ENCODE peak calls at places on chromosomes 13 and 19, in four cellular contexts. M is H1, I is K562, Y is HepG2. T is an unnamed sample.

GRCh38 chr19:19261350-19262189 is 11.5 kb downstream of the TM6SF2 start:
- DNase-seq in M (peak), I (peak), Y (no peak), T (no peak)

GRCh38 chr13:101144808-101145419 is 271.4 kb downstream of the NALCN start:
- DNase-seq in M (no peak), I (peak), Y (peak), T (no peak)

GRCh38 chr13:19117913-19118739 is 63.5 kb downstream of the TUBA3C start:
- DNase-seq in M (no peak), I (peak), Y (no peak), T (no peak)

GRCh38 chr13:114027826-114028225 is 54.0 kb upstream of the C13orf46 start:
- DNase-seq in M (no peak), I (no peak), Y (no peak), T (no peak)

GRCh38 chr19:16115309-16116039 is 3.8 kb downstream of the RAB8A start:
- DNase-seq in M (no peak), I (no peak), Y (no peak), T (no peak)

GRCh38 chr19:41595890-41596280 is 19.9 kb downstream of the CEACAM21 start:
- DNase-seq in M (no peak), I (no peak), Y (no peak), T (no peak)

GRCh38 chr19:15279326-15279904 is 47.2 kb upstream of the EPHX3 start:
- DNase-seq in M (no peak), I (no peak), Y (no peak), T (no peak)

GRCh38 chr13:67048084-67048792 is 181.9 kb downstream of the PCDH9 start:
- DNase-seq in M (no peak), I (no peak), Y (no peak), T (no peak)

GRCh38 chr19:57302020-57302465 is 18.2 kb upstream of the ZNF543 start:
- DNase-seq in M (no peak), I (no peak), Y (no peak), T (no peak)

GRCh38 chr19:42122691-42123607 is 9.3 kb downstream of the POU2F2 start:
- DNase-seq in M (no peak), I (no peak), Y (no peak), T (no peak)

GRCh38 chr19:45152504-45153338 is 8.1 kb downstream of the NKPD1 start:
- DNase-seq in M (no peak), I (no peak), Y (no peak), T (no peak)

GRCh38 chr19:7926021-7926726 is at the start of gene CTXN1:
- DNase-seq in M (no peak), I (peak), Y (no peak), T (peak)

GRCh38 chr19:9782282-9782681 is 13.7 kb upstream of the ZNF846 start:
- DNase-seq in M (no peak), I (no peak), Y (no peak), T (no peak)

GRCh38 chr13:36244073-36244472 is 29.7 kb upstream of the SOHLH2 start:
- DNase-seq in M (no peak), I (no peak), Y (no peak), T (no peak)

GRCh38 chr13:98962901-98963594 is 14.8 kb downstream of the DOCK9 start:
- DNase-seq in M (no peak), I (no peak), Y (no peak), T (no peak)

GRCh38 chr13:49305824-49306425 is 58.2 kb downstream of the CDADC1 start:
- DNase-seq in M (no peak), I (no peak), Y (no peak), T (no peak)

GRCh38 chr13:78662467-78662866 is 3.5 kb upstream of the OBI1 start:
- DNase-seq in M (no peak), I (no peak), Y (no peak), T (no peak)

GRCh38 chr19:46546194-46546896 is 50.7 kb upstream of the PNMA8B start:
- DNase-seq in M (no peak), I (peak), Y (peak), T (peak)

GRCh38 chr19:10544753-10545251 is 1.1 kb downstream of the ATG4D start:
- DNase-seq in M (no peak), I (peak), Y (no peak), T (no peak)

GRCh38 chr19:58406818-58407657 is 1.4 kb upstream of the ZNF584 start:
- DNase-seq in M (no peak), I (no peak), Y (peak), T (no peak)

GRCh38 chr13:113538689-113539058 is 45.9 kb upstream of the TFDP1 start:
- DNase-seq in M (no peak), I (no peak), Y (no peak), T (no peak)

GRCh38 chr13:24822640-24823039 is 58.7 kb downstream of the RNF17 start:
- DNase-seq in M (no peak), I (no peak), Y (no peak), T (no peak)

GRCh38 chr13:23966221-23966690 is 69.0 kb upstream of the C1QTNF9B start:
- DNase-seq in M (no peak), I (no peak), Y (no peak), T (no peak)

GRCh38 chr19:55474269-55475265 is 1.9 kb upstream of the ZNF628 start:
- DNase-seq in M (no peak), I (no peak), Y (no peak), T (no peak)

GRCh38 chr19:15154002-15154612 is 46.7 kb downstream of the NOTCH3 start:
- DNase-seq in M (no peak), I (peak), Y (peak), T (peak)

GRCh38 chr19:41298327-41298964 is 11.5 kb upstream of the CCDC97 start:
- DNase-seq in M (no peak), I (no peak), Y (no peak), T (no peak)

GRCh38 chr19:18440421-18440877 is 2.5 kb upstream of the ISYNA1 start:
- DNase-seq in M (no peak), I (no peak), Y (peak), T (no peak)

GRCh38 chr13:48144413-48145035 is 49.6 kb upstream of the MED4 start:
- DNase-seq in M (no peak), I (no peak), Y (no peak), T (no peak)

GRCh38 chr19:30167206-30167903 is 204.8 kb upstream of the ZNF536 start:
- DNase-seq in M (no peak), I (no peak), Y (no peak), T (no peak)

GRCh38 chr19:30170081-30170480 is 202.1 kb upstream of the ZNF536 start:
- DNase-seq in M (no peak), I (no peak), Y (no peak), T (no peak)

GRCh38 chr19:30169196-30169900 is 202.8 kb upstream of the ZNF536 start:
- DNase-seq in M (no peak), I (no peak), Y (no peak), T (no peak)

GRCh38 chr19:30167976-30168635 is 204.1 kb upstream of the ZNF536 start:
- DNase-seq in M (no peak), I (no peak), Y (no peak), T (no peak)

GRCh38 chr19:30168760-30169159 is 203.4 kb upstream of the ZNF536 start:
- DNase-seq in M (no peak), I (no peak), Y (no peak), T (no peak)
- TF ChIP-seq PHF8 in M (no peak), I (no peak), Y (no peak), T (no peak)

DNA sequence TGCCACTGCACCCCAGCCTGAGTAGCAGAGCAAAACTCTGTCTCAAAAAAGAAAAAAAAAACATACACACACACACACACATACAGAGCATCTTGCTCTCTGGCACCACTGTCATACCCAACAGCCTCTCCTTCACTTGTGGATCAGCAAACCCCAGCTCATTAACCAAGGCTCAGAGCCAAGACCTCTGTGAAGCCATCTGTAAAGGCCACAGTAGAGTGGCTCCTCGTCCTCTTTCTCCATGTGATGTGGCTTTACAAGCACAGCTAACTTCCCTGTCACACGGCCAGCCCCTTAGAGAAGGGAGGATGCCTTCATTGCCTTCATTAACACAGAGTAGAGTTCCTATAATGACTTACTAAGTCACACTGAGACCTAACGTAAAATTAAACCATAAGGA is 62.7 kb upstream of the LSM14A start:
- DNase-seq in M (no peak), I (no peak), Y (no peak), T (no peak)
- TF ChIP-seq PHF8 in M (no peak), I (no peak), Y (no peak), T (no peak)

GRCh38 chr19:49415102-49415809 is 8.0 kb downstream of the PTH2 start:
- DNase-seq in M (no peak), I (no peak), Y (no peak), T (no peak)
- TF ChIP-seq PHF8 in M (no peak), I (no peak), Y (no peak), T (no peak)

DNA sequence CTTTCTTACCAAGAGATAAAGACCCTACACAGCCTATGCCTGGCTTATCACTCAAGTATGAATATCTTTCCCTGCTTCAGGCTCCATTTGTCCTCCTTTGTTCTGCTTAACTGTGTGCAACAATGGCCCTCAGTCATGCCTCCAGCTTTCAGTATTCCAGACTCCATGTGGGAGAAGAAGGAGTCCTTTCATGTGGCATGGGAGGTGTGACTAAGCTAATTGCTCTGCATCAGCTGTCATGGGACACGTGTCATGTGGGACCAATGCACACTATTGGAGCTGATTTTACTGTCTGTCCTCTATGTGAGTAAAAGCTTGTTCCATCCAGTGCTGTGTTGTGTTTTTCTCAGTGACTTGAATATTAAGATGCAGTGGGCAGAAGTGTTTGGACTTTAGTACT is 1198.3 kb downstream of the OLFM4 start:
- DNase-seq in M (no peak), I (no peak), Y (no peak), T (no peak)
- TF ChIP-seq PHF8 in M (no peak), I (no peak), Y (no peak), T (no peak)

DNA sequence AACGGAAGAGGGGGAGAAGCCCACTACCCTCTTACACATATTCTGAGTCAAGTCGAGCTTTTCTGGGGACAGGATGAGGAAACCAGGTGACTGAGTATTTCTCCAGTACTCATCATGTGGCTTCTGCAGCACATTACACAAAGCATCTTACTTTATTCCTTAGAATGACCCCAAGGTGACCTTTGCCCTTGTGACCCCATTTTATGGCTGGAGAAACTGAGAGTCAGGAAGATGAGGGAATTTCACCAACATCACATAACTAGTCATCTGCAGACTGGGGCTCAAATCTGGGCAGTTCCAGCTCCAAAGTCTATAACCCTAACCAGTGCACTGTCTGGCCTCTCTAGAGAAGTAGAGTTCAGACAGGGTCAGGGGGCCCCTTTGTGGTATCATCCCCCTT is 707.0 kb downstream of the UQCRFS1 start:
- DNase-seq in M (no peak), I (no peak), Y (no peak), T (no peak)
- TF ChIP-seq PHF8 in M (no peak), I (no peak), Y (no peak), T (no peak)

DNA sequence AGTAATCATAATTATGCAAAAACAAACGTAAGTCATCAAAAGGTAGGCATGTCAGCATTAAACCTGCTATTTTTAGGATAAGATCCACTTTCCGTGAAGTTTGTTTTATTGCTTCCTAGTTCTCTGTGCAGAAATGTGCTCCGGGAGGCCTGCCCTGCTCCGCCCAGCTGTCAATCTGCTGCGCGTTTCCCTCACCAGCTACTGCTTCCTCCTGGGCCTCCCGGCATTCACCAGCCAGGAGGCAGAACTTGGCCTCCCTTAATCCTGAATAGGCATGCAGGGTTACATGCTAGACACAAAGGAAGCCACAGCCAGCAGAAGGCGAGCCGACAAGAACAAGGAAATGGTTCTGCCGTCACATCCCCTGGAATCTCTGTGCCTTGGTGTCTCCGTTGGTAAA is 386.2 kb downstream of the IRS2 start:
- DNase-seq in M (no peak), I (no peak), Y (no peak), T (no peak)
- TF ChIP-seq PHF8 in M (no peak), I (no peak), Y (no peak), T (no peak)

GRCh38 chr19:3131168-3131567 is 4.7 kb upstream of the GNA15 start:
- DNase-seq in M (no peak), I (no peak), Y (no peak), T (no peak)

GRCh38 chr19:3133793-3134116 is 2.1 kb upstream of the GNA15 start:
- DNase-seq in M (no peak), I (no peak), Y (no peak), T (no peak)

GRCh38 chr19:3135961-3136683 is at the start of gene GNA15:
- DNase-seq in M (no peak), I (peak), Y (no peak), T (no peak)

GRCh38 chr19:3136684-3137055 is 837 bp downstream of the GNA15 start:
- DNase-seq in M (no peak), I (peak), Y (no peak), T (no peak)

GRCh38 chr19:3132971-3133792 is 2.7 kb upstream of the GNA15 start:
- DNase-seq in M (no peak), I (peak), Y (no peak), T (no peak)
- TF ChIP-seq PHF8 in M (no peak), I (no peak), Y (no peak), T (no peak)

GRCh38 chr19:485583-486236 is 10.6 kb upstream of the MADCAM1 start:
- DNase-seq in M (no peak), I (no peak), Y (peak), T (no peak)
- TF ChIP-seq PHF8 in M (no peak), I (no peak), Y (no peak), T (no peak)